ENCODE peak calls at places on chromosomes 4 and X, in six cellular contexts. One of them, this sample, is unnamed.

GRCh38 chr4:8044244-8044643 is 104.6 kb upstream of the AFAP1 start:
- DNase-seq in CD8-positive, alpha-beta T cell: no peak
- DNase-seq in fibroblast of pulmonary artery: no peak
- DNase-seq in cardiac fibroblast: no peak
- DNase-seq in lung: no peak
- DNase-seq in GM23338: no peak
- DNase-seq in this sample: no peak

GRCh38 chr4:38278255-38278654 is 318.1 kb downstream of the PTTG2 start:
- DNase-seq in cardiac fibroblast: no peak
- DNase-seq in fibroblast of pulmonary artery: no peak
- DNase-seq in lung: no peak
- DNase-seq in CD8-positive, alpha-beta T cell: no peak
- DNase-seq in GM23338: no peak
- DNase-seq in this sample: no peak

GRCh38 chr4:148108776-148109175 is 333.4 kb downstream of the NR3C2 start:
- DNase-seq in GM23338: no peak
- DNase-seq in cardiac fibroblast: no peak
- DNase-seq in CD8-positive, alpha-beta T cell: no peak
- DNase-seq in fibroblast of pulmonary artery: no peak
- DNase-seq in lung: no peak
- DNase-seq in this sample: no peak

GRCh38 chr4:48979897-48980579 is 6.0 kb upstream of the CWH43 start:
- DNase-seq in CD8-positive, alpha-beta T cell: no peak
- DNase-seq in lung: no peak
- DNase-seq in GM23338: no peak
- DNase-seq in cardiac fibroblast: peak; percentile 64
- DNase-seq in fibroblast of pulmonary artery: peak; percentile 12
- DNase-seq in this sample: no peak

GRCh38 chr4:35793045-35793722 is 451.1 kb downstream of the ARAP2 start:
- DNase-seq in GM23338: no peak
- DNase-seq in fibroblast of pulmonary artery: peak; percentile 2
- DNase-seq in lung: no peak
- DNase-seq in cardiac fibroblast: no peak
- DNase-seq in CD8-positive, alpha-beta T cell: no peak
- DNase-seq in this sample: peak; percentile 29

GRCh38 chr4:127370495-127371069 is 262.2 kb upstream of the INTU start:
- DNase-seq in lung: peak; percentile 53
- DNase-seq in GM23338: no peak
- DNase-seq in fibroblast of pulmonary artery: peak; percentile 30
- DNase-seq in cardiac fibroblast: no peak
- DNase-seq in CD8-positive, alpha-beta T cell: no peak
- DNase-seq in this sample: no peak

GRCh38 chr4:48944252-48944651 is 37.7 kb upstream of the OCIAD2 start:
- DNase-seq in cardiac fibroblast: peak; percentile 61
- DNase-seq in lung: no peak
- DNase-seq in fibroblast of pulmonary artery: peak; percentile 37
- DNase-seq in CD8-positive, alpha-beta T cell: no peak
- DNase-seq in GM23338: no peak
- DNase-seq in this sample: no peak

GRCh38 chr4:102761478-102761790 is 666 bp upstream of the MANBA start:
- DNase-seq in lung: no peak
- DNase-seq in GM23338: no peak
- DNase-seq in fibroblast of pulmonary artery: peak; percentile 21
- DNase-seq in CD8-positive, alpha-beta T cell: no peak
- DNase-seq in cardiac fibroblast: no peak
- DNase-seq in this sample: no peak

GRCh38 chr4:16545656-16546055 is 319.4 kb upstream of the TAPT1 start:
- DNase-seq in fibroblast of pulmonary artery: no peak
- DNase-seq in cardiac fibroblast: no peak
- DNase-seq in CD8-positive, alpha-beta T cell: no peak
- DNase-seq in GM23338: no peak
- DNase-seq in lung: no peak
- DNase-seq in this sample: no peak

GRCh38 chr4:105092356-105092755 is 54.3 kb upstream of the TET2 start:
- DNase-seq in fibroblast of pulmonary artery: peak; percentile 95
- DNase-seq in cardiac fibroblast: peak; percentile 93
- DNase-seq in CD8-positive, alpha-beta T cell: no peak
- DNase-seq in lung: no peak
- DNase-seq in GM23338: no peak
- DNase-seq in this sample: peak; percentile 23

GRCh38 chr4:105092768-105093167 is 53.9 kb upstream of the TET2 start:
- DNase-seq in cardiac fibroblast: peak; percentile 83
- DNase-seq in lung: no peak
- DNase-seq in fibroblast of pulmonary artery: peak; percentile 87
- DNase-seq in CD8-positive, alpha-beta T cell: no peak
- DNase-seq in GM23338: no peak
- DNase-seq in this sample: no peak

GRCh38 chr4:105093975-105094374 is 52.7 kb upstream of the TET2 start:
- DNase-seq in fibroblast of pulmonary artery: no peak
- DNase-seq in cardiac fibroblast: no peak
- DNase-seq in GM23338: no peak
- DNase-seq in lung: no peak
- DNase-seq in CD8-positive, alpha-beta T cell: no peak
- DNase-seq in this sample: no peak

DNA sequence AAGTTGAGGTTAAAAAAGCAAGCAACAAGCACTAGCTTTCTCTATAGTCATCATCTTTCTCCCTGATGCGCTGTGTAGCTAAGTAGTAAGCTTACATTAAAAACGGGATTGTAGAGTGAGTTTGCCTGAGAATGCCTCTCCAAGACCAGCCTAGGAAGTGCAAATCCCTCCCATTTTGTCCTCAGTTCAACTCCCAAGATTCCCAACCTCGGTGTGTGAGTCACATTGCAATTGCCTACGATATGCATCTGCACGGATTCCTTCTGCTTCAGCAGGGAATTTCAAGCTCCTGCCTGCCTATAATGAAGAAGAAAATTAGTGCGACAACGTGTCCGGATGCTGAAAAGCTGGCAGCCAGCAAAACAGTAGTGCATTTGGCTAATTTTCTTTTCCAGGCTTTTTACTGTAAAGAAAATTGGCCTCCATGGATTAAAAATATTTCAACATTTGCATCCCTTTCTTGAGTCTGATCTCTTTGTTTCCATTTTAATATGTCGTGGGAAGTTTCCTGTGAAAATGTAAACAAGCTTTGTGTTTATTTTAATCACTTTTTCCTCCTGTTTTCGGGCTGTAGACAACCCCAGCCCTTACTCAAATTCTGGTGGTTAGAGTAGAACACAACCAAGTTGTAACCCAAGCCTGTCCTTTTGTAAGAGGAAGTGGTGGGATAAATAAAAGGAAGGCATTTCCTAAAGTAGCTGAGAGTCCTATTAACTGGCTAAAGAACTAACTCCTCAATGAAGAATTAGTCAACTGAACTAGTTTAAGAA is 58.4 kb upstream of the TET2 start:
- DNase-seq in GM23338: peak; percentile 62
- DNase-seq in lung: no peak
- DNase-seq in fibroblast of pulmonary artery: peak; percentile 94
- DNase-seq in cardiac fibroblast: peak; percentile 88
- DNase-seq in CD8-positive, alpha-beta T cell: no peak
- DNase-seq in this sample: peak; percentile 80
- H3K4me3 ChIP-seq in GM23338: peak overlapping the region; percentile 16
- H3K4me3 ChIP-seq in lung: no peak overlapping the region
- H3K4me3 ChIP-seq in fibroblast of pulmonary artery: peak overlapping the region; percentile 10
- H3K4me3 ChIP-seq in cardiac fibroblast: no peak overlapping the region
- H3K4me3 ChIP-seq in CD8-positive, alpha-beta T cell: no peak overlapping the region
- H3K4me3 ChIP-seq in this sample: no peak overlapping the region

GRCh38 chrX:36950495-36951253 is 57.5 kb upstream of the FAM47C start:
- DNase-seq in CD8-positive, alpha-beta T cell: no peak
- DNase-seq in lung: no peak
- DNase-seq in cardiac fibroblast: no peak
- DNase-seq in GM23338: peak; percentile 66
- DNase-seq in fibroblast of pulmonary artery: no peak
- DNase-seq in this sample: no peak
- H3K4me3 ChIP-seq in CD8-positive, alpha-beta T cell: no peak overlapping the region
- H3K4me3 ChIP-seq in lung: no peak overlapping the region
- H3K4me3 ChIP-seq in cardiac fibroblast: no peak overlapping the region
- H3K4me3 ChIP-seq in GM23338: peak overlapping the region; percentile 37
- H3K4me3 ChIP-seq in fibroblast of pulmonary artery: no peak overlapping the region
- H3K4me3 ChIP-seq in this sample: no peak overlapping the region

DNA sequence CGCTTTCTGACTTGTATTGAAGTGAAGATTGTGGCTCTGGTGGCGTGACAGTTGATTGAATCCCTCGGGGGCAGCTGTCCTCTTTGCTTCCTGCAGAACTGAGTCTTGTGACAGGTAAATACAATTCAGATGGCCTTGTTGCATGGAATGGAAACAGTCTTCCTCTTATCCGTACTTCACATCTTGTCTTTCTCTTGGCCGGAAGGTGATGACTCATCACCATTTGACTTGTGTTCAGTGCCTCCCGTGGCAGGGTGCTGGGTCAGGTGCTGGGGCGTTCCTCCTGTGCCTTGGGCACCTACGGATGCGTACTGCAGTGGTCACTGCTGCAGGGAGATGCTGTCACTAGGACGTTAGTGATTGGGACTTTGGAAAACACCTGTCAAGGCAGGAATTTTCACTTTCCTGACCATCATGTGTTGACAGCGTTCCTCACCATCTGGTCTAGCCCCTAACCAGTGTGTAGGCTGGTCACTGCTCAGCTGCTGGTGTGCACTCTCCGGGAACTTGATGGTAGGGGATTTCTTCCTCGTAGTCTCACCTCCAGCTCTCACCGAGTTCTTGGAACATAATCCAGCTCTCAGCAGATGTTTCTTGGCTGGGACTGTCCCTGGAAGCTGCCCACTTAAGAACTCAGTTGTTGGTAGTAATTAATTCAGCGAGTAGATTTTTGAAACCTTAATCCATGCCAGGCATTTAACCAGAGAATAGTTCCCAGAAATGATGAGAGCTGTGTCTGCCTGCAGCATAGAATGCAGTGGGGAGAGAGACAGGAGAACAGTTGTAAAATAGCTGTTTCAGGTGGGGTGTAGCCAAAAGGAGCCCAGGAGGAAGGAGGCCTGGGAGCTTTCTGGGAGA is 7.2 kb downstream of the TBC1D14 start:
- DNase-seq in lung: peak; percentile 64
- DNase-seq in fibroblast of pulmonary artery: peak; percentile 26
- DNase-seq in cardiac fibroblast: peak; percentile 26
- DNase-seq in GM23338: no peak
- DNase-seq in CD8-positive, alpha-beta T cell: peak; percentile 50
- DNase-seq in this sample: no peak
- H3K4me3 ChIP-seq in lung: no peak overlapping the region
- H3K4me3 ChIP-seq in fibroblast of pulmonary artery: no peak overlapping the region
- H3K4me3 ChIP-seq in cardiac fibroblast: no peak overlapping the region
- H3K4me3 ChIP-seq in GM23338: no peak overlapping the region
- H3K4me3 ChIP-seq in CD8-positive, alpha-beta T cell: peak overlapping the region; percentile 5
- H3K4me3 ChIP-seq in this sample: no peak overlapping the region

GRCh38 chrX:102650903-102651241 is 411 bp upstream of the GPRASP1 start:
- DNase-seq in CD8-positive, alpha-beta T cell: no peak
- DNase-seq in lung: no peak
- DNase-seq in cardiac fibroblast: no peak
- DNase-seq in GM23338: no peak
- DNase-seq in fibroblast of pulmonary artery: no peak
- DNase-seq in this sample: no peak

GRCh38 chrX:102654696-102655095 is 3.4 kb downstream of the GPRASP1 start:
- DNase-seq in cardiac fibroblast: no peak
- DNase-seq in GM23338: no peak
- DNase-seq in CD8-positive, alpha-beta T cell: no peak
- DNase-seq in fibroblast of pulmonary artery: no peak
- DNase-seq in lung: no peak
- DNase-seq in this sample: no peak

GRCh38 chrX:102651968-102652744 is 873 bp downstream of the GPRASP1 start:
- DNase-seq in CD8-positive, alpha-beta T cell: peak; percentile 43
- DNase-seq in fibroblast of pulmonary artery: peak; percentile 56
- DNase-seq in GM23338: peak; percentile 69
- DNase-seq in cardiac fibroblast: peak; percentile 50
- DNase-seq in lung: no peak
- DNase-seq in this sample: no peak

GRCh38 chrX:102651242-102651967 is at the start of gene GPRASP1:
- DNase-seq in CD8-positive, alpha-beta T cell: peak; percentile 49
- DNase-seq in fibroblast of pulmonary artery: peak; percentile 21
- DNase-seq in cardiac fibroblast: peak; percentile 15
- DNase-seq in GM23338: peak; percentile 69
- DNase-seq in lung: no peak
- DNase-seq in this sample: no peak
- H3K4me3 ChIP-seq in CD8-positive, alpha-beta T cell: peak within 1 kb of the TSS; percentile 73
- H3K4me3 ChIP-seq in fibroblast of pulmonary artery: peak within 1 kb of the TSS; percentile 53
- H3K4me3 ChIP-seq in cardiac fibroblast: peak within 1 kb of the TSS; percentile 54
- H3K4me3 ChIP-seq in GM23338: peak within 1 kb of the TSS; percentile 60
- H3K4me3 ChIP-seq in lung: peak within 1 kb of the TSS; percentile 40
- H3K4me3 ChIP-seq in this sample: peak within 1 kb of the TSS; percentile 45

DNA sequence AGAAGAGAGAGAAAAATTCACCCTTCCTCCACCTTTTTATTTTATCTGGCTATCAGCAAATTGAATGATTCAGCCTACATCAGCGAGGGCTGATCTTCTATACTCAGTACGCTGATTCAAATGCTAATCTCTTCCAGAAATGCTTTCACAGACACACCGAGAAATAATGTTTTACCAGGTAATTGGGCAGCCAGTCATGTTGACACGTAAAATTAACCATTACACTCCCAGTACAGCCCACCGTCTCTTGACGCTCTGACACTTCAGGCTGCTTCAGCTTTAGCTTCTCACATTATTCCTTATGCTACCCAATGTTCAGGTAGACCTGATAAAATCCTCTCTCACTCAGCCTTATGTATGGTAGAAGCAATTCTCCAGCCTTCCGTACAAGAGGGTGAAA is 835.2 kb upstream of the PCDH10 start:
- DNase-seq in GM23338: no peak
- DNase-seq in CD8-positive, alpha-beta T cell: no peak
- DNase-seq in lung: no peak
- DNase-seq in fibroblast of pulmonary artery: no peak
- DNase-seq in cardiac fibroblast: no peak
- DNase-seq in this sample: no peak
- H3K4me3 ChIP-seq in GM23338: no peak overlapping the region
- H3K4me3 ChIP-seq in CD8-positive, alpha-beta T cell: no peak overlapping the region
- H3K4me3 ChIP-seq in lung: no peak overlapping the region
- H3K4me3 ChIP-seq in fibroblast of pulmonary artery: no peak overlapping the region
- H3K4me3 ChIP-seq in cardiac fibroblast: no peak overlapping the region
- H3K4me3 ChIP-seq in this sample: no peak overlapping the region

GRCh38 chrX:118211891-118212816 is 95.5 kb upstream of the KLHL13 start:
- DNase-seq in lung: no peak
- DNase-seq in fibroblast of pulmonary artery: no peak
- DNase-seq in GM23338: no peak
- DNase-seq in CD8-positive, alpha-beta T cell: no peak
- DNase-seq in cardiac fibroblast: no peak
- DNase-seq in this sample: no peak
- H3K4me3 ChIP-seq in lung: no peak overlapping the region
- H3K4me3 ChIP-seq in fibroblast of pulmonary artery: no peak overlapping the region
- H3K4me3 ChIP-seq in GM23338: no peak overlapping the region
- H3K4me3 ChIP-seq in CD8-positive, alpha-beta T cell: no peak overlapping the region
- H3K4me3 ChIP-seq in cardiac fibroblast: no peak overlapping the region
- H3K4me3 ChIP-seq in this sample: no peak overlapping the region

GRCh38 chr4:184513802-184514120 is 39.4 kb upstream of the IRF2 start:
- DNase-seq in cardiac fibroblast: no peak
- DNase-seq in fibroblast of pulmonary artery: no peak
- DNase-seq in CD8-positive, alpha-beta T cell: no peak
- DNase-seq in lung: no peak
- DNase-seq in GM23338: no peak
- DNase-seq in this sample: no peak
- H3K4me3 ChIP-seq in cardiac fibroblast: no peak overlapping the region
- H3K4me3 ChIP-seq in fibroblast of pulmonary artery: no peak overlapping the region
- H3K4me3 ChIP-seq in CD8-positive, alpha-beta T cell: no peak overlapping the region
- H3K4me3 ChIP-seq in lung: no peak overlapping the region
- H3K4me3 ChIP-seq in GM23338: no peak overlapping the region
- H3K4me3 ChIP-seq in this sample: no peak overlapping the region

GRCh38 chrX:12137982-12138365 is 299 bp upstream of the FRMPD4 start:
- DNase-seq in CD8-positive, alpha-beta T cell: no peak
- DNase-seq in lung: no peak
- DNase-seq in GM23338: peak; percentile 45
- DNase-seq in fibroblast of pulmonary artery: no peak
- DNase-seq in cardiac fibroblast: peak; percentile 27
- DNase-seq in this sample: no peak
- H3K4me3 ChIP-seq in CD8-positive, alpha-beta T cell: no peak overlapping the region
- H3K4me3 ChIP-seq in lung: no peak overlapping the region
- H3K4me3 ChIP-seq in GM23338: peak overlapping the region; percentile 68
- H3K4me3 ChIP-seq in fibroblast of pulmonary artery: peak overlapping the region; percentile 58
- H3K4me3 ChIP-seq in cardiac fibroblast: peak overlapping the region; percentile 54
- H3K4me3 ChIP-seq in this sample: peak overlapping the region; percentile 39